ENCODE peak calls at places on chromosomes 1 and 21, in nine cellular contexts. One of them, this sample, is unnamed.

GRCh38 chr1:16076003-16076870 is 2.8 kb upstream of the FAM131C start:
- DNase-seq in stimulated activated CD4-positive, alpha-beta T cell treated with anti-CD3 and anti-CD28 coated beads, Interleukin-12 subunit alpha, Interleukin-12 subunit beta, amount 100 ng/mL, for 48 hours: no peak
- DNase-seq in right lobe of liver: no peak
- DNase-seq in iris pigment epithelial cell: peak
- DNase-seq in astrocyte of the spinal cord: peak
- DNase-seq in epithelial cell of esophagus: peak
- DNase-seq in NCI-H774: no peak
- DNase-seq in stimulated activated CD8-positive, alpha-beta memory T cell treated with anti-CD3 and anti-CD28 coated beads, Interleukin-7, amount 100 ng/mL, for 1 hour: no peak
- DNase-seq in iPS DF 6.9: no peak
- DNase-seq in this sample: peak

GRCh38 chr1:39394059-39394458 is 97.4 kb upstream of the BMP8A start:
- DNase-seq in NCI-H774: no peak
- DNase-seq in epithelial cell of esophagus: no peak
- DNase-seq in stimulated activated CD8-positive, alpha-beta memory T cell treated with anti-CD3 and anti-CD28 coated beads, Interleukin-7, amount 100 ng/mL, for 1 hour: no peak
- DNase-seq in right lobe of liver: no peak
- DNase-seq in iris pigment epithelial cell: no peak
- DNase-seq in stimulated activated CD4-positive, alpha-beta T cell treated with anti-CD3 and anti-CD28 coated beads, Interleukin-12 subunit alpha, Interleukin-12 subunit beta, amount 100 ng/mL, for 48 hours: no peak
- DNase-seq in iPS DF 6.9: no peak
- DNase-seq in astrocyte of the spinal cord: no peak
- DNase-seq in this sample: no peak

GRCh38 chr1:172699111-172699510 is 40.2 kb downstream of the FASLG start:
- DNase-seq in iPS DF 6.9: no peak
- DNase-seq in stimulated activated CD8-positive, alpha-beta memory T cell treated with anti-CD3 and anti-CD28 coated beads, Interleukin-7, amount 100 ng/mL, for 1 hour: peak
- DNase-seq in stimulated activated CD4-positive, alpha-beta T cell treated with anti-CD3 and anti-CD28 coated beads, Interleukin-12 subunit alpha, Interleukin-12 subunit beta, amount 100 ng/mL, for 48 hours: peak
- DNase-seq in iris pigment epithelial cell: peak
- DNase-seq in epithelial cell of esophagus: peak
- DNase-seq in NCI-H774: no peak
- DNase-seq in right lobe of liver: no peak
- DNase-seq in astrocyte of the spinal cord: peak
- DNase-seq in this sample: no peak

GRCh38 chr1:18855573-18855972 is 3.9 kb downstream of the TAS1R2 start:
- DNase-seq in stimulated activated CD8-positive, alpha-beta memory T cell treated with anti-CD3 and anti-CD28 coated beads, Interleukin-7, amount 100 ng/mL, for 1 hour: no peak
- DNase-seq in iris pigment epithelial cell: no peak
- DNase-seq in NCI-H774: no peak
- DNase-seq in stimulated activated CD4-positive, alpha-beta T cell treated with anti-CD3 and anti-CD28 coated beads, Interleukin-12 subunit alpha, Interleukin-12 subunit beta, amount 100 ng/mL, for 48 hours: no peak
- DNase-seq in astrocyte of the spinal cord: no peak
- DNase-seq in iPS DF 6.9: no peak
- DNase-seq in epithelial cell of esophagus: no peak
- DNase-seq in right lobe of liver: no peak
- DNase-seq in this sample: no peak

GRCh38 chr21:46063734-46064680 is 33.9 kb upstream of the COL6A2 start:
- DNase-seq in astrocyte of the spinal cord: no peak
- DNase-seq in stimulated activated CD4-positive, alpha-beta T cell treated with anti-CD3 and anti-CD28 coated beads, Interleukin-12 subunit alpha, Interleukin-12 subunit beta, amount 100 ng/mL, for 48 hours: no peak
- DNase-seq in right lobe of liver: peak
- DNase-seq in iris pigment epithelial cell: no peak
- DNase-seq in iPS DF 6.9: no peak
- DNase-seq in NCI-H774: no peak
- DNase-seq in stimulated activated CD8-positive, alpha-beta memory T cell treated with anti-CD3 and anti-CD28 coated beads, Interleukin-7, amount 100 ng/mL, for 1 hour: no peak
- DNase-seq in epithelial cell of esophagus: no peak
- DNase-seq in this sample: no peak

GRCh38 chr1:152053375-152053774 is 16.6 kb upstream of the S100A11 start:
- DNase-seq in iris pigment epithelial cell: no peak
- DNase-seq in right lobe of liver: no peak
- DNase-seq in astrocyte of the spinal cord: no peak
- DNase-seq in epithelial cell of esophagus: no peak
- DNase-seq in NCI-H774: no peak
- DNase-seq in stimulated activated CD4-positive, alpha-beta T cell treated with anti-CD3 and anti-CD28 coated beads, Interleukin-12 subunit alpha, Interleukin-12 subunit beta, amount 100 ng/mL, for 48 hours: no peak
- DNase-seq in stimulated activated CD8-positive, alpha-beta memory T cell treated with anti-CD3 and anti-CD28 coated beads, Interleukin-7, amount 100 ng/mL, for 1 hour: no peak
- DNase-seq in iPS DF 6.9: no peak
- DNase-seq in this sample: no peak

GRCh38 chr1:70071597-70071996 is 133.8 kb downstream of the LRRC40 start:
- DNase-seq in stimulated activated CD8-positive, alpha-beta memory T cell treated with anti-CD3 and anti-CD28 coated beads, Interleukin-7, amount 100 ng/mL, for 1 hour: no peak
- DNase-seq in right lobe of liver: no peak
- DNase-seq in iPS DF 6.9: no peak
- DNase-seq in stimulated activated CD4-positive, alpha-beta T cell treated with anti-CD3 and anti-CD28 coated beads, Interleukin-12 subunit alpha, Interleukin-12 subunit beta, amount 100 ng/mL, for 48 hours: no peak
- DNase-seq in astrocyte of the spinal cord: peak
- DNase-seq in iris pigment epithelial cell: peak
- DNase-seq in NCI-H774: no peak
- DNase-seq in epithelial cell of esophagus: no peak
- DNase-seq in this sample: no peak

GRCh38 chr1:150808134-150808533 is at the start of gene CTSK:
- DNase-seq in iPS DF 6.9: no peak
- DNase-seq in epithelial cell of esophagus: no peak
- DNase-seq in right lobe of liver: no peak
- DNase-seq in astrocyte of the spinal cord: no peak
- DNase-seq in stimulated activated CD4-positive, alpha-beta T cell treated with anti-CD3 and anti-CD28 coated beads, Interleukin-12 subunit alpha, Interleukin-12 subunit beta, amount 100 ng/mL, for 48 hours: no peak
- DNase-seq in iris pigment epithelial cell: no peak
- DNase-seq in stimulated activated CD8-positive, alpha-beta memory T cell treated with anti-CD3 and anti-CD28 coated beads, Interleukin-7, amount 100 ng/mL, for 1 hour: no peak
- DNase-seq in NCI-H774: no peak
- DNase-seq in this sample: no peak

GRCh38 chr1:189149547-189150375 is 1327.9 kb downstream of the BRINP3 start:
- DNase-seq in iris pigment epithelial cell: no peak
- DNase-seq in right lobe of liver: no peak
- DNase-seq in stimulated activated CD8-positive, alpha-beta memory T cell treated with anti-CD3 and anti-CD28 coated beads, Interleukin-7, amount 100 ng/mL, for 1 hour: no peak
- DNase-seq in astrocyte of the spinal cord: no peak
- DNase-seq in iPS DF 6.9: peak
- DNase-seq in NCI-H774: no peak
- DNase-seq in epithelial cell of esophagus: no peak
- DNase-seq in stimulated activated CD4-positive, alpha-beta T cell treated with anti-CD3 and anti-CD28 coated beads, Interleukin-12 subunit alpha, Interleukin-12 subunit beta, amount 100 ng/mL, for 48 hours: no peak
- DNase-seq in this sample: no peak

GRCh38 chr1:10495942-10496341 is 21.2 kb downstream of the PEX14 start:
- DNase-seq in epithelial cell of esophagus: peak
- DNase-seq in stimulated activated CD8-positive, alpha-beta memory T cell treated with anti-CD3 and anti-CD28 coated beads, Interleukin-7, amount 100 ng/mL, for 1 hour: no peak
- DNase-seq in stimulated activated CD4-positive, alpha-beta T cell treated with anti-CD3 and anti-CD28 coated beads, Interleukin-12 subunit alpha, Interleukin-12 subunit beta, amount 100 ng/mL, for 48 hours: no peak
- DNase-seq in iris pigment epithelial cell: no peak
- DNase-seq in right lobe of liver: no peak
- DNase-seq in astrocyte of the spinal cord: no peak
- DNase-seq in NCI-H774: no peak
- DNase-seq in iPS DF 6.9: no peak
- DNase-seq in this sample: no peak

GRCh38 chr1:197268012-197268411 is at the start of gene CRB1:
- DNase-seq in iris pigment epithelial cell: no peak
- DNase-seq in right lobe of liver: no peak
- DNase-seq in iPS DF 6.9: no peak
- DNase-seq in epithelial cell of esophagus: no peak
- DNase-seq in stimulated activated CD4-positive, alpha-beta T cell treated with anti-CD3 and anti-CD28 coated beads, Interleukin-12 subunit alpha, Interleukin-12 subunit beta, amount 100 ng/mL, for 48 hours: no peak
- DNase-seq in stimulated activated CD8-positive, alpha-beta memory T cell treated with anti-CD3 and anti-CD28 coated beads, Interleukin-7, amount 100 ng/mL, for 1 hour: no peak
- DNase-seq in astrocyte of the spinal cord: no peak
- DNase-seq in NCI-H774: no peak
- DNase-seq in this sample: no peak

GRCh38 chr21:39094847-39095525 is 88.3 kb downstream of the PSMG1 start:
- DNase-seq in astrocyte of the spinal cord: peak
- DNase-seq in epithelial cell of esophagus: no peak
- DNase-seq in stimulated activated CD4-positive, alpha-beta T cell treated with anti-CD3 and anti-CD28 coated beads, Interleukin-12 subunit alpha, Interleukin-12 subunit beta, amount 100 ng/mL, for 48 hours: no peak
- DNase-seq in NCI-H774: no peak
- DNase-seq in right lobe of liver: no peak
- DNase-seq in stimulated activated CD8-positive, alpha-beta memory T cell treated with anti-CD3 and anti-CD28 coated beads, Interleukin-7, amount 100 ng/mL, for 1 hour: no peak
- DNase-seq in iris pigment epithelial cell: peak
- DNase-seq in iPS DF 6.9: no peak
- DNase-seq in this sample: no peak

GRCh38 chr1:179141592-179142244 is 59.8 kb downstream of the TOR3A start:
- DNase-seq in iris pigment epithelial cell: peak
- DNase-seq in stimulated activated CD4-positive, alpha-beta T cell treated with anti-CD3 and anti-CD28 coated beads, Interleukin-12 subunit alpha, Interleukin-12 subunit beta, amount 100 ng/mL, for 48 hours: peak
- DNase-seq in NCI-H774: no peak
- DNase-seq in astrocyte of the spinal cord: peak
- DNase-seq in epithelial cell of esophagus: peak
- DNase-seq in iPS DF 6.9: no peak
- DNase-seq in right lobe of liver: no peak
- DNase-seq in stimulated activated CD8-positive, alpha-beta memory T cell treated with anti-CD3 and anti-CD28 coated beads, Interleukin-7, amount 100 ng/mL, for 1 hour: no peak
- DNase-seq in this sample: no peak

GRCh38 chr1:1433804-1434130 is 1.7 kb upstream of the VWA1 start:
- DNase-seq in NCI-H774: no peak
- DNase-seq in right lobe of liver: peak
- DNase-seq in iPS DF 6.9: no peak
- DNase-seq in stimulated activated CD4-positive, alpha-beta T cell treated with anti-CD3 and anti-CD28 coated beads, Interleukin-12 subunit alpha, Interleukin-12 subunit beta, amount 100 ng/mL, for 48 hours: peak
- DNase-seq in iris pigment epithelial cell: peak
- DNase-seq in astrocyte of the spinal cord: peak
- DNase-seq in epithelial cell of esophagus: peak
- DNase-seq in stimulated activated CD8-positive, alpha-beta memory T cell treated with anti-CD3 and anti-CD28 coated beads, Interleukin-7, amount 100 ng/mL, for 1 hour: no peak
- DNase-seq in this sample: no peak

GRCh38 chr1:206907304-206907991 is 10.2 kb downstream of the IL24 start:
- DNase-seq in epithelial cell of esophagus: no peak
- DNase-seq in right lobe of liver: peak
- DNase-seq in iris pigment epithelial cell: peak
- DNase-seq in iPS DF 6.9: no peak
- DNase-seq in stimulated activated CD4-positive, alpha-beta T cell treated with anti-CD3 and anti-CD28 coated beads, Interleukin-12 subunit alpha, Interleukin-12 subunit beta, amount 100 ng/mL, for 48 hours: no peak
- DNase-seq in astrocyte of the spinal cord: no peak
- DNase-seq in stimulated activated CD8-positive, alpha-beta memory T cell treated with anti-CD3 and anti-CD28 coated beads, Interleukin-7, amount 100 ng/mL, for 1 hour: no peak
- DNase-seq in NCI-H774: no peak
- DNase-seq in this sample: no peak

GRCh38 chr21:40472026-40472425 is 374.9 kb downstream of the DSCAM start:
- DNase-seq in NCI-H774: no peak
- DNase-seq in stimulated activated CD4-positive, alpha-beta T cell treated with anti-CD3 and anti-CD28 coated beads, Interleukin-12 subunit alpha, Interleukin-12 subunit beta, amount 100 ng/mL, for 48 hours: no peak
- DNase-seq in epithelial cell of esophagus: no peak
- DNase-seq in iris pigment epithelial cell: no peak
- DNase-seq in stimulated activated CD8-positive, alpha-beta memory T cell treated with anti-CD3 and anti-CD28 coated beads, Interleukin-7, amount 100 ng/mL, for 1 hour: no peak
- DNase-seq in astrocyte of the spinal cord: no peak
- DNase-seq in right lobe of liver: no peak
- DNase-seq in iPS DF 6.9: no peak
- DNase-seq in this sample: no peak

GRCh38 chr1:227795732-227796131 is 19.7 kb upstream of the PRSS38 start:
- DNase-seq in NCI-H774: no peak
- DNase-seq in iris pigment epithelial cell: no peak
- DNase-seq in iPS DF 6.9: no peak
- DNase-seq in stimulated activated CD8-positive, alpha-beta memory T cell treated with anti-CD3 and anti-CD28 coated beads, Interleukin-7, amount 100 ng/mL, for 1 hour: no peak
- DNase-seq in astrocyte of the spinal cord: no peak
- DNase-seq in stimulated activated CD4-positive, alpha-beta T cell treated with anti-CD3 and anti-CD28 coated beads, Interleukin-12 subunit alpha, Interleukin-12 subunit beta, amount 100 ng/mL, for 48 hours: no peak
- DNase-seq in right lobe of liver: no peak
- DNase-seq in epithelial cell of esophagus: no peak
- DNase-seq in this sample: no peak

GRCh38 chr1:1049318-1050165 is 24.6 kb downstream of the RNF223 start:
- DNase-seq in epithelial cell of esophagus: no peak
- DNase-seq in iris pigment epithelial cell: no peak
- DNase-seq in astrocyte of the spinal cord: no peak
- DNase-seq in stimulated activated CD8-positive, alpha-beta memory T cell treated with anti-CD3 and anti-CD28 coated beads, Interleukin-7, amount 100 ng/mL, for 1 hour: no peak
- DNase-seq in NCI-H774: no peak
- DNase-seq in right lobe of liver: no peak
- DNase-seq in iPS DF 6.9: no peak
- DNase-seq in stimulated activated CD4-positive, alpha-beta T cell treated with anti-CD3 and anti-CD28 coated beads, Interleukin-12 subunit alpha, Interleukin-12 subunit beta, amount 100 ng/mL, for 48 hours: no peak
- DNase-seq in this sample: no peak

GRCh38 chr1:21764615-21765423 is 18.1 kb downstream of the USP48 start:
- DNase-seq in astrocyte of the spinal cord: peak
- DNase-seq in iris pigment epithelial cell: peak
- DNase-seq in iPS DF 6.9: no peak
- DNase-seq in stimulated activated CD4-positive, alpha-beta T cell treated with anti-CD3 and anti-CD28 coated beads, Interleukin-12 subunit alpha, Interleukin-12 subunit beta, amount 100 ng/mL, for 48 hours: no peak
- DNase-seq in right lobe of liver: no peak
- DNase-seq in NCI-H774: no peak
- DNase-seq in epithelial cell of esophagus: peak
- DNase-seq in stimulated activated CD8-positive, alpha-beta memory T cell treated with anti-CD3 and anti-CD28 coated beads, Interleukin-7, amount 100 ng/mL, for 1 hour: no peak
- DNase-seq in this sample: no peak

GRCh38 chr1:79133703-79134258 is 127.3 kb upstream of the ADGRL4 start:
- DNase-seq in astrocyte of the spinal cord: no peak
- DNase-seq in iPS DF 6.9: no peak
- DNase-seq in epithelial cell of esophagus: no peak
- DNase-seq in NCI-H774: no peak
- DNase-seq in right lobe of liver: no peak
- DNase-seq in iris pigment epithelial cell: peak
- DNase-seq in stimulated activated CD8-positive, alpha-beta memory T cell treated with anti-CD3 and anti-CD28 coated beads, Interleukin-7, amount 100 ng/mL, for 1 hour: no peak
- DNase-seq in stimulated activated CD4-positive, alpha-beta T cell treated with anti-CD3 and anti-CD28 coated beads, Interleukin-12 subunit alpha, Interleukin-12 subunit beta, amount 100 ng/mL, for 48 hours: no peak
- DNase-seq in this sample: no peak

GRCh38 chr1:156625436-156626078 is 6.3 kb downstream of the HAPLN2 start:
- DNase-seq in astrocyte of the spinal cord: peak
- DNase-seq in iPS DF 6.9: no peak
- DNase-seq in stimulated activated CD8-positive, alpha-beta memory T cell treated with anti-CD3 and anti-CD28 coated beads, Interleukin-7, amount 100 ng/mL, for 1 hour: peak
- DNase-seq in iris pigment epithelial cell: no peak
- DNase-seq in right lobe of liver: no peak
- DNase-seq in epithelial cell of esophagus: peak
- DNase-seq in stimulated activated CD4-positive, alpha-beta T cell treated with anti-CD3 and anti-CD28 coated beads, Interleukin-12 subunit alpha, Interleukin-12 subunit beta, amount 100 ng/mL, for 48 hours: peak
- DNase-seq in NCI-H774: no peak
- DNase-seq in this sample: peak

GRCh38 chr1:200488375-200489165 is 78.7 kb upstream of the ZNF281 start:
- DNase-seq in astrocyte of the spinal cord: peak
- DNase-seq in iris pigment epithelial cell: peak
- DNase-seq in epithelial cell of esophagus: peak
- DNase-seq in stimulated activated CD4-positive, alpha-beta T cell treated with anti-CD3 and anti-CD28 coated beads, Interleukin-12 subunit alpha, Interleukin-12 subunit beta, amount 100 ng/mL, for 48 hours: peak
- DNase-seq in iPS DF 6.9: no peak
- DNase-seq in NCI-H774: peak
- DNase-seq in stimulated activated CD8-positive, alpha-beta memory T cell treated with anti-CD3 and anti-CD28 coated beads, Interleukin-7, amount 100 ng/mL, for 1 hour: peak
- DNase-seq in right lobe of liver: no peak
- DNase-seq in this sample: no peak

GRCh38 chr1:198805498-198806151 is 166.8 kb downstream of the PTPRC start:
- DNase-seq in epithelial cell of esophagus: no peak
- DNase-seq in iPS DF 6.9: no peak
- DNase-seq in stimulated activated CD8-positive, alpha-beta memory T cell treated with anti-CD3 and anti-CD28 coated beads, Interleukin-7, amount 100 ng/mL, for 1 hour: no peak
- DNase-seq in astrocyte of the spinal cord: no peak
- DNase-seq in iris pigment epithelial cell: no peak
- DNase-seq in NCI-H774: no peak
- DNase-seq in right lobe of liver: no peak
- DNase-seq in stimulated activated CD4-positive, alpha-beta T cell treated with anti-CD3 and anti-CD28 coated beads, Interleukin-12 subunit alpha, Interleukin-12 subunit beta, amount 100 ng/mL, for 48 hours: no peak
- DNase-seq in this sample: no peak

GRCh38 chr1:183303901-183304300 is 114.3 kb downstream of the NMNAT2 start:
- DNase-seq in stimulated activated CD4-positive, alpha-beta T cell treated with anti-CD3 and anti-CD28 coated beads, Interleukin-12 subunit alpha, Interleukin-12 subunit beta, amount 100 ng/mL, for 48 hours: no peak
- DNase-seq in iPS DF 6.9: no peak
- DNase-seq in epithelial cell of esophagus: peak
- DNase-seq in right lobe of liver: no peak
- DNase-seq in stimulated activated CD8-positive, alpha-beta memory T cell treated with anti-CD3 and anti-CD28 coated beads, Interleukin-7, amount 100 ng/mL, for 1 hour: no peak
- DNase-seq in astrocyte of the spinal cord: no peak
- DNase-seq in NCI-H774: no peak
- DNase-seq in iris pigment epithelial cell: no peak
- DNase-seq in this sample: no peak

GRCh38 chr1:153550398-153550758 is 1.3 kb upstream of the S100A3 start:
- DNase-seq in stimulated activated CD4-positive, alpha-beta T cell treated with anti-CD3 and anti-CD28 coated beads, Interleukin-12 subunit alpha, Interleukin-12 subunit beta, amount 100 ng/mL, for 48 hours: no peak
- DNase-seq in iPS DF 6.9: no peak
- DNase-seq in epithelial cell of esophagus: peak
- DNase-seq in iris pigment epithelial cell: no peak
- DNase-seq in NCI-H774: no peak
- DNase-seq in right lobe of liver: no peak
- DNase-seq in astrocyte of the spinal cord: no peak
- DNase-seq in stimulated activated CD8-positive, alpha-beta memory T cell treated with anti-CD3 and anti-CD28 coated beads, Interleukin-7, amount 100 ng/mL, for 1 hour: no peak
- DNase-seq in this sample: no peak

GRCh38 chr1:86419277-86419903 is 4.6 kb upstream of the CLCA2 start:
- DNase-seq in stimulated activated CD8-positive, alpha-beta memory T cell treated with anti-CD3 and anti-CD28 coated beads, Interleukin-7, amount 100 ng/mL, for 1 hour: no peak
- DNase-seq in stimulated activated CD4-positive, alpha-beta T cell treated with anti-CD3 and anti-CD28 coated beads, Interleukin-12 subunit alpha, Interleukin-12 subunit beta, amount 100 ng/mL, for 48 hours: no peak
- DNase-seq in epithelial cell of esophagus: peak
- DNase-seq in iris pigment epithelial cell: peak
- DNase-seq in iPS DF 6.9: peak
- DNase-seq in right lobe of liver: no peak
- DNase-seq in NCI-H774: no peak
- DNase-seq in astrocyte of the spinal cord: peak
- DNase-seq in this sample: no peak

GRCh38 chr1:15719721-15720120 is 16.3 kb upstream of the SLC25A34 start:
- DNase-seq in iris pigment epithelial cell: no peak
- DNase-seq in iPS DF 6.9: no peak
- DNase-seq in stimulated activated CD8-positive, alpha-beta memory T cell treated with anti-CD3 and anti-CD28 coated beads, Interleukin-7, amount 100 ng/mL, for 1 hour: no peak
- DNase-seq in stimulated activated CD4-positive, alpha-beta T cell treated with anti-CD3 and anti-CD28 coated beads, Interleukin-12 subunit alpha, Interleukin-12 subunit beta, amount 100 ng/mL, for 48 hours: no peak
- DNase-seq in epithelial cell of esophagus: no peak
- DNase-seq in NCI-H774: no peak
- DNase-seq in astrocyte of the spinal cord: no peak
- DNase-seq in right lobe of liver: no peak
- DNase-seq in this sample: no peak

This sample was measured in omental fat pad.